ENCODE peak calls at places on chromosomes 16 and 17, in four cellular contexts. K, T, D and I are unnamed samples.

GRCh38 chr16:14111713-14112538 is 40.8 kb downstream of the MRTFB start:
- DNase-seq in K (no peak), T (no peak), D (peak), I (no peak)

GRCh38 chr16:81796035-81796434 is 16.9 kb downstream of the PLCG2 start:
- DNase-seq in K (no peak), T (no peak), D (no peak), I (no peak)

GRCh38 chr16:2425008-2425518 is 4.2 kb upstream of the CCNF start:
- DNase-seq in K (no peak), T (no peak), D (no peak), I (no peak)

GRCh38 chr16:396605-397004 is 394 bp upstream of the NME4 start:
- DNase-seq in K (no peak), T (no peak), D (no peak), I (no peak)

GRCh38 chr17:35127751-35128514 is 6.5 kb downstream of the FNDC8 start:
- DNase-seq in K (no peak), T (no peak), D (no peak), I (no peak)

GRCh38 chr16:29779474-29779873 is 1.4 kb downstream of the ZG16 start:
- DNase-seq in K (no peak), T (no peak), D (no peak), I (no peak)

GRCh38 chr17:17134952-17135340 is 71.2 kb downstream of the PLD6 start:
- DNase-seq in K (no peak), T (no peak), D (no peak), I (no peak)

GRCh38 chr17:31453896-31454295 is 62.4 kb downstream of the RAB11FIP4 start:
- DNase-seq in K (no peak), T (no peak), D (no peak), I (no peak)

GRCh38 chr16:67967183-67967955 is 1.1 kb downstream of the SLC12A4 start:
- DNase-seq in K (no peak), T (no peak), D (no peak), I (no peak)

GRCh38 chr17:50148226-50149098 is 2.0 kb downstream of the PPP1R9B start:
- DNase-seq in K (peak), T (peak), D (peak), I (peak)

GRCh38 chr17:560379-560935 is 154.2 kb downstream of the VPS53 start:
- DNase-seq in K (no peak), T (no peak), D (no peak), I (no peak)

GRCh38 chr16:27498020-27498419 is 51.7 kb downstream of the GTF3C1 start:
- DNase-seq in K (no peak), T (no peak), D (no peak), I (no peak)

GRCh38 chr17:75036643-75037268 is 10.0 kb downstream of the ATP5PD start:
- DNase-seq in K (no peak), T (peak), D (peak), I (no peak)

GRCh38 chr16:56409195-56409594 is 16.1 kb downstream of the AMFR start:
- DNase-seq in K (no peak), T (no peak), D (no peak), I (no peak)

GRCh38 chr16:85615014-85615851 is 2.1 kb downstream of the GSE1 start:
- DNase-seq in K (no peak), T (peak), D (peak), I (no peak)

GRCh38 chr16:80006175-80006895 is 405.8 kb upstream of the MAF start:
- DNase-seq in K (no peak), T (no peak), D (peak), I (no peak)

GRCh38 chr17:77324227-77324626 is 183.5 kb downstream of the SEC14L1 start:
- DNase-seq in K (no peak), T (no peak), D (peak), I (no peak)

GRCh38 chr16:87534751-87535150 is 41.9 kb upstream of the ZCCHC14 start:
- DNase-seq in K (no peak), T (no peak), D (no peak), I (no peak)

GRCh38 chr16:71746442-71747046 is 22.0 kb upstream of the PHLPP2 start:
- DNase-seq in K (peak), T (no peak), D (peak), I (no peak)

GRCh38 chr16:89473791-89474414 is 16.5 kb downstream of the ANKRD11 start:
- DNase-seq in K (no peak), T (no peak), D (no peak), I (no peak)

GRCh38 chr17:79624658-79625478 is 14.0 kb upstream of the RBFOX3 start:
- DNase-seq in K (no peak), T (no peak), D (no peak), I (no peak)

GRCh38 chr17:43803758-43804157 is 23.5 kb downstream of the CFAP97D1 start:
- DNase-seq in K (no peak), T (no peak), D (no peak), I (no peak)

GRCh38 chr17:77124192-77124908 is 16.4 kb upstream of the SEC14L1 start:
- DNase-seq in K (no peak), T (no peak), D (no peak), I (no peak)

GRCh38 chr17:45186955-45187354 is 25.3 kb downstream of the HEXIM2 start:
- DNase-seq in K (no peak), T (no peak), D (no peak), I (no peak)

GRCh38 chr17:17900615-17901520 is 64.1 kb upstream of the SREBF1 start:
- DNase-seq in K (no peak), T (no peak), D (peak), I (no peak)

GRCh38 chr17:17994271-17994670 is 21.6 kb downstream of the DRC3 start:
- DNase-seq in K (no peak), T (no peak), D (no peak), I (no peak)

GRCh38 chr17:39738568-39738901 is 797 bp downstream of the GRB7 start:
- DNase-seq in K (peak), T (no peak), D (peak), I (no peak)

GRCh38 chr16:74271879-74272278 is 24.7 kb upstream of the PSMD7 start:
- DNase-seq in K (no peak), T (no peak), D (no peak), I (no peak)

GRCh38 chr17:30588798-30589247 is 111.6 kb downstream of the GOSR1 start:
- DNase-seq in K (no peak), T (no peak), D (no peak), I (no peak)

GRCh38 chr17:14297161-14297851 is 3.6 kb upstream of the HS3ST3B1 start:
- DNase-seq in K (no peak), T (no peak), D (no peak), I (no peak)

GRCh38 chr16:1437606-1438005 is 6.7 kb downstream of the PERCC1 start:
- DNase-seq in K (no peak), T (no peak), D (no peak), I (no peak)

GRCh38 chr17:48416971-48417370 is 13.0 kb downstream of the SKAP1 start:
- DNase-seq in K (no peak), T (no peak), D (no peak), I (no peak)

GRCh38 chr17:64063766-64064224 is 43.4 kb upstream of the ICAM2 start:
- DNase-seq in K (no peak), T (no peak), D (peak), I (no peak)

GRCh38 chr17:7677388-7678067 is 9.8 kb downstream of the TP53 start:
- DNase-seq in K (no peak), T (no peak), D (no peak), I (no peak)

GRCh38 chr16:15857779-15858560 is 1.1 kb upstream of the MYH11 start:
- DNase-seq in K (no peak), T (no peak), D (peak), I (no peak)

GRCh38 chr16:71674229-71674628 is 48.2 kb downstream of the MARVELD3 start:
- DNase-seq in K (no peak), T (no peak), D (no peak), I (no peak)

GRCh38 chr17:56292010-56292409 is 138.7 kb downstream of the ANKFN1 start:
- DNase-seq in K (no peak), T (no peak), D (no peak), I (no peak)

GRCh38 chr16:53864819-53865491 is 161.0 kb downstream of the FTO start:
- DNase-seq in K (no peak), T (no peak), D (no peak), I (no peak)

GRCh38 chr17:43671075-43671692 is 9.5 kb upstream of the MEOX1 start:
- DNase-seq in K (no peak), T (no peak), D (no peak), I (peak)

GRCh38 chr17:83174859-83175550 is 95.6 kb downstream of the METRNL start:
- DNase-seq in K (no peak), T (no peak), D (peak), I (no peak)